ENCODE peak calls at places on chromosomes 4 and X, in ten cellular contexts. J, W, B, D, O, L, N, G, P and R are unnamed samples.

GRCh38 chrX:69186651-69187050 is 21.4 kb upstream of the PJA1 start:
- DNase-seq in O (no peak), B (no peak), L (no peak), W (no peak), D (no peak), J (no peak), P (no peak), G (no peak), N (no peak), R (no peak)

GRCh38 chr4:163395758-163396157 is 52.1 kb downstream of the NPY5R start:
- DNase-seq in P (no peak), G (no peak), J (no peak), O (no peak), D (no peak), N (no peak), W (no peak), L (no peak), B (no peak), R (no peak)

GRCh38 chr4:148261861-148262260 is 180.4 kb downstream of the NR3C2 start:
- DNase-seq in P (no peak), D (no peak), J (no peak), G (no peak), L (no peak), N (peak), W (no peak), B (peak), O (peak), R (no peak)

GRCh38 chr4:11746734-11747133 is 318.0 kb upstream of the HS3ST1 start:
- DNase-seq in G (no peak), L (peak), W (no peak), B (no peak), P (no peak), N (no peak), J (no peak), D (no peak), O (no peak), R (no peak)

GRCh38 chrX:150753968-150754367 is 60.8 kb downstream of the MTMR1 start:
- DNase-seq in G (no peak), D (no peak), P (no peak), N (no peak), L (no peak), W (no peak), B (no peak), J (no peak), O (no peak), R (no peak)

GRCh38 chrX:103276581-103277002 is at the start of gene TCEAL5:
- DNase-seq in G (no peak), N (no peak), D (no peak), J (no peak), W (no peak), L (no peak), O (no peak), P (peak), B (no peak), R (no peak)

GRCh38 chr4:125283702-125284279 is 31.0 kb upstream of the FAT4 start:
- DNase-seq in W (no peak), B (peak), G (peak), N (peak), O (no peak), P (no peak), J (no peak), D (no peak), L (peak), R (peak)

GRCh38 chr4:33160126-33160525 is 2440.0 kb downstream of the PCDH7 start:
- DNase-seq in L (peak), B (peak), P (no peak), G (peak), J (no peak), N (no peak), O (peak), D (no peak), W (no peak), R (peak)

GRCh38 chr4:23161787-23162186 is 469.1 kb downstream of the GBA3 start:
- DNase-seq in P (no peak), G (no peak), B (no peak), W (no peak), L (no peak), J (no peak), D (no peak), O (no peak), N (no peak), R (no peak)

GRCh38 chr4:138301536-138301935 is 59.4 kb upstream of the SLC7A11 start:
- DNase-seq in N (no peak), P (no peak), L (no peak), J (no peak), B (no peak), G (no peak), D (no peak), W (no peak), O (no peak), R (no peak)

GRCh38 chr4:169660929-169661328 is 40.6 kb downstream of the CLCN3 start:
- DNase-seq in P (no peak), B (no peak), D (no peak), N (no peak), J (no peak), O (no peak), G (no peak), L (no peak), W (no peak), R (no peak)

GRCh38 chrX:104318330-104319009 is 63.7 kb upstream of the ESX1 start:
- DNase-seq in N (peak), P (no peak), G (no peak), L (peak), D (no peak), O (no peak), J (no peak), B (peak), W (no peak), R (no peak)

GRCh38 chrX:108772549-108772948 is 36.2 kb upstream of the IRS4 start:
- DNase-seq in L (no peak), B (no peak), W (no peak), G (no peak), O (no peak), P (no peak), J (no peak), D (no peak), N (no peak), R (no peak)

GRCh38 chr4:79241846-79242245 is 84.0 kb downstream of the NAA11 start:
- DNase-seq in P (no peak), W (no peak), L (peak), J (no peak), N (peak), B (peak), D (no peak), O (no peak), G (no peak), R (peak)

GRCh38 chr4:56245547-56246229 is 141.6 kb downstream of the AASDH start:
- DNase-seq in O (no peak), D (no peak), J (no peak), N (no peak), W (no peak), G (no peak), B (no peak), P (no peak), L (no peak), R (no peak)

GRCh38 chr4:94345267-94345666 is 2.6 kb upstream of the HPGDS start:
- DNase-seq in B (no peak), W (no peak), L (no peak), G (no peak), J (no peak), P (no peak), N (no peak), D (no peak), O (no peak), R (no peak)

GRCh38 chr4:162700358-162700757 is 466.3 kb downstream of the NAF1 start:
- DNase-seq in B (no peak), D (no peak), L (no peak), P (no peak), G (no peak), J (no peak), N (no peak), O (no peak), W (no peak), R (no peak)

GRCh38 chr4:81758865-81759264 is 287.2 kb upstream of the RASGEF1B start:
- DNase-seq in G (no peak), B (no peak), N (no peak), W (no peak), L (no peak), D (no peak), P (no peak), O (no peak), J (no peak), R (no peak)

GRCh38 chrX:46957299-46957698 is 45.1 kb downstream of the JADE3 start:
- DNase-seq in D (no peak), L (peak), N (no peak), O (no peak), G (no peak), W (no peak), B (no peak), P (no peak), J (no peak), R (no peak)

GRCh38 chr4:4317496-4318232 is 27.6 kb downstream of the ZBTB49 start:
- DNase-seq in B (no peak), O (no peak), N (no peak), G (no peak), J (no peak), D (no peak), W (no peak), L (no peak), P (no peak), R (no peak)

GRCh38 chrX:39855748-39856129 is 242.0 kb downstream of the BCOR start:
- DNase-seq in W (peak), L (peak), J (peak), D (no peak), O (no peak), B (peak), G (no peak), N (no peak), P (no peak), R (peak)

GRCh38 chr4:122156819-122157218 is 4.7 kb downstream of the BLTP1 start:
- DNase-seq in N (no peak), W (no peak), P (no peak), J (no peak), O (no peak), B (peak), D (no peak), L (no peak), G (no peak), R (peak)

GRCh38 chrX:139751053-139751452 is 43.1 kb upstream of the MCF2 start:
- DNase-seq in L (no peak), W (no peak), O (no peak), G (no peak), N (no peak), P (no peak), J (no peak), D (no peak), B (no peak), R (no peak)

GRCh38 chrX:13570245-13570573 is 808 bp downstream of the EGFL6 start:
- DNase-seq in L (no peak), P (no peak), N (no peak), W (no peak), D (no peak), O (no peak), J (no peak), B (no peak), G (no peak), R (no peak)

GRCh38 chr4:38670939-38671593 is 7.1 kb downstream of the KLF3 start:
- DNase-seq in O (no peak), B (no peak), D (no peak), W (no peak), G (no peak), N (no peak), J (no peak), L (no peak), P (no peak), R (no peak)
- H3K4me3 ChIP-seq in O (no peak), B (no peak), D (no peak), W (peak), G (no peak), N (no peak), J (no peak), L (peak), P (no peak), R (no peak)

GRCh38 chrX:85381602-85382001 is 2.1 kb upstream of the POF1B start:
- DNase-seq in B (no peak), G (no peak), O (no peak), N (no peak), W (no peak), P (no peak), D (no peak), J (no peak), L (no peak), R (no peak)

GRCh38 chrX:85375333-85375738 is 4.1 kb downstream of the POF1B start:
- DNase-seq in N (no peak), D (no peak), P (no peak), L (no peak), G (no peak), W (no peak), B (no peak), J (no peak), O (no peak), R (no peak)

DNA sequence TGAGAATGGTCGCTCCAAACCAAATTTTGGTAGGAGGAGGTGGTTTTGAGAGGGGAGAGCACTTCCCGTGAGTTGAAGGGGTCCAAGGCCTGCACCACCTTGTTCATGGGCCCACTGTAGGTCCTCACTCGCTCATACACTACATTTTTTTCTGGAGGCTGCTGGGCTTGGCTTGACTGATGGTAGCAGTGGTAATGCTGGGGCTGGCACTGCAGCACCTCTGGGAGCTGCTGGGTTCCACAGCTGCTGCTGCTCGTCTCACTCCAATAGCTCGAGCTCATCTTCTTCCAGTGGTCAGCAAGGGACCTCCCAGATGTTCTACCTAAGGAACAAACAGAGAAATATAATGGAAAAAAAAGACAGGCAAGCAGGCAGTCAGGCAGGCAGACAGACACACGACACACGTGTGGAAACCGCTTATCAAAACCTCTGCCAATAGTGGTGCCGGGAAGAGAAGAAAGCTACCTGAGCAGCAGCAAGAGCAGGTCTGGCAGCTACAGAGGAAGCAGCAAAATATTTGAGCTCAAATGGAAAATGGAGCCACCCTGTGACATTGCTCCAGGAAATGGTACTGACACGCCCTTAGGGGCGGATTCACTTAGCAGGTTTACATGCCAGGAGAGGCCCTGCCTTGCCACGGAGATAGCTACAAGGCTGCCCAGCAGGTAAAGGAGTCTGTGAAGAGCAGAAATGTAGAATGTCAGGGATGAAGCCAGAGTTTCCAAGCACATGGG is at the start of gene POF1B:
- DNase-seq in O (no peak), W (peak), N (no peak), L (no peak), B (no peak), J (no peak), D (no peak), P (no peak), G (no peak), R (no peak)
- H3K4me3 ChIP-seq in O (no peak), W (no peak), N (no peak), L (no peak), B (no peak), J (no peak), D (no peak), P (no peak), G (no peak), R (no peak)

GRCh38 chr4:145679991-145680455 is at the start of gene C4orf51:
- DNase-seq in G (peak), J (no peak), W (no peak), N (peak), B (peak), D (no peak), P (no peak), L (peak), O (peak), R (no peak)
- H3K4me3 ChIP-seq in G (no peak), J (no peak), W (no peak), N (no peak), B (no peak), D (no peak), P (no peak), L (no peak), O (no peak), R (no peak)

GRCh38 chr4:54228064-54228527 is 997 bp upstream of the PDGFRA start:
- DNase-seq in L (peak), B (peak), P (peak), O (no peak), G (peak), J (peak), W (no peak), D (peak), N (peak), R (no peak)

GRCh38 chr4:54224960-54225670 is 4.0 kb upstream of the PDGFRA start:
- DNase-seq in D (no peak), P (peak), G (no peak), L (peak), N (no peak), B (no peak), W (no peak), J (no peak), O (no peak), R (no peak)

GRCh38 chr4:54227261-54228063 is 1.6 kb upstream of the PDGFRA start:
- DNase-seq in O (no peak), B (peak), L (peak), J (peak), D (peak), W (no peak), N (no peak), G (peak), P (no peak), R (no peak)

GRCh38 chr4:54226399-54227260 is 2.5 kb upstream of the PDGFRA start:
- DNase-seq in J (peak), G (peak), N (no peak), P (peak), B (peak), D (peak), O (no peak), W (no peak), L (peak), R (no peak)

DNA sequence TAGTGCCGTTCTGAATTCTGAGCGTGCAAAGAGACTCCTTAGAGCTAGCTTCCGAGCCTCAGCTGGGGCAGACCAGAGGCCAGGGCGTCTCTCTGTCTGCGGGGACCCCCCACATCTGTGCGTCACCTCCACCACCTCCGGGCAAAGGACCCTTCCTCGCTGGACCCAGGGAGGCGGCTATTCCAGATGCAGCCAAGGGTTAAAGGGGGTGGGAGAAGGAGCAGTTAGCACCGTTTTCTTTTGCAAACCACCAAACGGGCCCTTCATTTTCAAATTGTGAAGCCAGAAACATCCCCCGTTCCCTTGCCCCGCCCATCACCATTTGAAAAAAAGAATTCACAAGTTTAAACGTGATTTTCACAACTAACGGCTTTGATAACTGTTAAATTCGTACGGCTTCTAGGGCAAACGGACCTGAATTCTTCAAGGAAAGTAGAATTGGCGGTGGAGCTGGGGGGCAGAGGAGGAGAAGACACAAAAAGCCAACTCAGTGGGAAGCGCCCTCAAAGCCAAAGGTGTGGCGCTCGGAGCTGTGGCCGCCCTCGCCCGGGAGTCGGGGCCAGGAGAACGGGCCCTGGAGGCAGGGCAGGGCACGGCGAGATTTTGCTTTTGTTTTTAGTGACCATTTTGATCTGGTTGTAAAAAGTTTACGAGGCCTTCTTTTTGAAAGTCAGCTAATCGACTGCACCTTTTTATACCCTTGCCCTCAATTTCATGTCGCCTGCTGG is 3.3 kb upstream of the PDGFRA start:
- DNase-seq in L (peak), G (no peak), W (no peak), B (no peak), N (no peak), O (no peak), J (no peak), P (no peak), D (no peak), R (no peak)
- H3K4me3 ChIP-seq in L (peak), G (peak), W (no peak), B (peak), N (peak), O (peak), J (peak), P (peak), D (peak), R (no peak)

DNA sequence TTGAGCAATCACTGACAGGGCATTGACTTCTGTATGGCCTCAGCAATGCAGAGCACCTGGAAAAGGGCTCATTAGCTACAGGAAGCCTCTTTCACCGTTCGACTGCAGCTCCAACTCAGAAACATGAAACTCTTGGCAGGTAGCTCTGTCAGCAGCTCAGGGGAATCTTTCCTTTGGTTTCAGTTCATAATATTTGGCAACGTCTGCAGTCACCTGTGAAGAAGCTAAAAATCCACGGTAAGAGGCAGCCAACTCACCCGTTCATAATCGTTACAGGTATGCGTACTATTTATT is 354.9 kb downstream of the CAMK2D start:
- DNase-seq in W (no peak), D (no peak), B (no peak), J (no peak), O (no peak), N (no peak), L (no peak), G (no peak), P (no peak), R (no peak)
- H3K4me3 ChIP-seq in W (no peak), D (no peak), B (no peak), J (no peak), O (no peak), N (no peak), L (no peak), G (no peak), P (no peak), R (no peak)

DNA sequence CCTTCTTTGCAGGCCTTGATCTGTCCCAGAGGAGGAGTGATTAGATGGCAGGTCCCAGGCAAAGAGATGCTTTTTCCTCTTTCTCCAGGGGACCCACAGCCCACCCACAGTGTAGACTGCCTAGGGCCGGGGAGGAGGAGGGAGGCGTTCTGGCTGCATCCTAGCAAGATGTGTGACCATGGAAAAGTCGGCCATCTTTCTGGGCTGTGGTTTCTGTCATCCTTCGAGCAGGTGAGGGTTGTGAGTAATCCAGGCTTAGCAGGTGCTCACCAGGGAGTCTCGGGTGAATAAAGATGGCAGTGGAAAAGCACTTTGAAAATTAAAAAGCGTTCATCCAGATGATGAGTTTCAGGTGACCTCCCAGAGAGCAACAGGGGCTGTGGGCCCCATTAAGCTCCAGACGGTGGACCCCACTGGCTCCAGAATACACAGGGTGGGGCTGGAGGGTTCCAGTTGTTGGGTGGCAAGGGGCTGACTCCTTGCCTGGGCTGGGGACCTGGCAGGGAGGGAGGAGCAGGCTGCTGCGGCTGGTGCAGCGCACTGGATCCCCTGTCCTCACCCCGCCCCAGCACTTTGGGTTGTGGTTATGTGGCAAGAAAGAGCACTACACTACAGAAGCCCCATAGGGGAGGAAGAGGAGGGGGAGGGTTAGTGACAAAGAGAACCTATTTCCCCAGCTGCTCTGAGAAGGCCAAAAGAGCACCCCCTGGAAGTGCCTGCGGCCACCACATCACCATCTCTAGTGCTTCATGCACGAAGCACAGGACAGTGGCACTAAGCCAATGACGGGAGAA is 23.7 kb downstream of the ELF4 start:
- DNase-seq in B (no peak), W (peak), G (no peak), L (no peak), J (no peak), P (no peak), D (no peak), O (no peak), N (no peak), R (peak)
- H3K4me3 ChIP-seq in B (no peak), W (peak), G (no peak), L (no peak), J (no peak), P (no peak), D (no peak), O (no peak), N (no peak), R (peak)

GRCh38 chr4:165378398-165378762 is 428 bp upstream of the CPE start:
- DNase-seq in L (no peak), G (no peak), O (no peak), B (no peak), W (no peak), J (no peak), D (no peak), P (no peak), N (no peak), R (no peak)
- H3K4me3 ChIP-seq in L (peak), G (peak), O (peak), B (peak), W (peak), J (peak), D (peak), P (peak), N (peak), R (no peak)

GRCh38 chrX:136198010-136198409 is 50.7 kb downstream of the FHL1 start:
- DNase-seq in D (no peak), O (no peak), B (no peak), J (no peak), P (no peak), G (no peak), N (no peak), L (no peak), W (no peak), R (no peak)
- H3K4me3 ChIP-seq in D (peak), O (peak), B (no peak), J (peak), P (peak), G (peak), N (no peak), L (no peak), W (no peak), R (no peak)